ENCODE peak calls at places on chromosomes 13 and 19, in seven cellular contexts. O is colonic mucosa; K is A172; J is activated naive CD4-positive, alpha-beta T cell; G is posterior cingulate gyrus; A is T-helper 9 cell; W is hypothalamus. E is an unnamed sample.

GRCh38 chr13:40094056-40094455 is 438.6 kb downstream of the COG6 start:
- DNase-seq in O (peak), W (no peak), A (no peak), G (no peak), K (no peak), J (no peak), E (no peak)

GRCh38 chr13:60009300-60010248 is 154.2 kb downstream of the DIAPH3 start:
- DNase-seq in W (no peak), G (no peak), J (no peak), A (no peak), O (peak), K (no peak), E (no peak)

GRCh38 chr19:31318790-31319189 is 30.4 kb downstream of the TSHZ3 start:
- DNase-seq in G (no peak), A (no peak), K (no peak), J (no peak), W (no peak), O (no peak), E (no peak)

GRCh38 chr13:28822161-28822560 is 2.0 kb downstream of the MTUS2 start:
- DNase-seq in O (no peak), K (no peak), J (no peak), A (no peak), W (no peak), G (no peak), E (no peak)

GRCh38 chr13:79481685-79482052 is 714 bp downstream of the NDFIP2 start:
- DNase-seq in W (no peak), G (no peak), J (peak), O (peak), A (peak), K (no peak), E (no peak)

GRCh38 chr19:18091217-18091608 is 4.5 kb upstream of the IL12RB1 start:
- DNase-seq in G (no peak), K (no peak), W (peak), J (peak), A (peak), O (peak), E (no peak)

GRCh38 chr13:32208860-32209259 is 106.3 kb downstream of the ZAR1L start:
- DNase-seq in J (no peak), O (no peak), W (no peak), K (no peak), G (peak), A (no peak), E (no peak)

GRCh38 chr13:108572782-108573211 is 56.6 kb upstream of the MYO16 start:
- DNase-seq in G (no peak), O (no peak), K (no peak), A (no peak), J (no peak), W (no peak), E (no peak)

GRCh38 chr13:108154421-108154858 is 60.9 kb downstream of the LIG4 start:
- DNase-seq in G (no peak), K (no peak), O (peak), J (no peak), W (no peak), A (no peak), E (no peak)

GRCh38 chr13:110991991-110992508 is 77.2 kb upstream of the ANKRD10 start:
- DNase-seq in K (no peak), G (no peak), W (no peak), O (no peak), J (no peak), A (no peak), E (no peak)

GRCh38 chr13:85140192-85140591 is 659.0 kb downstream of the SLITRK6 start:
- DNase-seq in K (peak), A (no peak), G (no peak), O (no peak), W (no peak), J (no peak), E (no peak)

GRCh38 chr19:41871573-41872383 is 5.3 kb upstream of the CD79A start:
- DNase-seq in W (no peak), K (no peak), J (peak), O (no peak), G (no peak), A (peak), E (no peak)

GRCh38 chr19:29105629-29106352 is 107.2 kb downstream of the UQCRFS1 start:
- DNase-seq in W (no peak), K (no peak), G (no peak), O (no peak), J (no peak), A (no peak), E (no peak)

GRCh38 chr13:51524312-51524711 is 60.0 kb upstream of the WDFY2 start:
- DNase-seq in W (no peak), A (no peak), J (no peak), O (no peak), G (no peak), K (peak), E (no peak)

GRCh38 chr13:108769213-108770070 is 140.0 kb downstream of the MYO16 start:
- DNase-seq in G (no peak), W (no peak), K (no peak), A (no peak), O (no peak), J (no peak), E (no peak)

GRCh38 chr13:30371649-30372265 is 50.5 kb upstream of the UBE2L5 start:
- DNase-seq in O (peak), J (peak), G (no peak), A (peak), K (peak), W (no peak), E (no peak)

GRCh38 chr13:100658363-100658762 is 16.2 kb downstream of the TMTC4 start:
- DNase-seq in G (no peak), J (no peak), W (no peak), A (no peak), O (no peak), K (no peak), E (no peak)

GRCh38 chr19:16051254-16052025 is 24.9 kb upstream of the TPM4 start:
- DNase-seq in J (no peak), W (no peak), G (no peak), K (no peak), O (no peak), A (no peak), E (no peak)

GRCh38 chr13:51280379-51280940 is 58.3 kb downstream of the FAM124A start:
- DNase-seq in K (no peak), A (no peak), O (no peak), W (no peak), G (no peak), J (no peak), E (no peak)

GRCh38 chr19:34217952-34218817 is 36.2 kb upstream of the GARRE1 start:
- DNase-seq in G (no peak), O (peak), W (no peak), K (peak), A (peak), J (peak), E (peak)

GRCh38 chr13:30409911-30410704 is 12.2 kb upstream of the UBE2L5 start:
- DNase-seq in O (no peak), A (no peak), W (no peak), G (no peak), K (peak), J (no peak), E (no peak)

GRCh38 chr19:12769689-12770088 is 5.7 kb downstream of the HOOK2 start:
- DNase-seq in A (peak), K (no peak), J (peak), W (no peak), G (no peak), O (peak), E (no peak)

GRCh38 chr13:46810440-46810839 is 13.5 kb upstream of the ESD start:
- DNase-seq in A (no peak), K (no peak), O (no peak), W (no peak), J (no peak), G (no peak), E (no peak)

GRCh38 chr13:44660050-44660449 is 83.9 kb upstream of the TSC22D1 start:
- DNase-seq in A (no peak), O (no peak), K (no peak), W (no peak), J (no peak), G (no peak), E (no peak)

GRCh38 chr13:29266743-29267142 is 328.7 kb downstream of the SLC7A1 start:
- DNase-seq in J (no peak), K (no peak), O (no peak), W (no peak), A (no peak), G (no peak), E (no peak)

GRCh38 chr13:75226092-75226491 is 255.9 kb downstream of the TBC1D4 start:
- DNase-seq in A (no peak), K (peak), W (no peak), O (no peak), G (peak), J (no peak), E (no peak)

E was measured in astrocyte of the cerebellum.